ENCODE peak calls at places on chromosomes 4 and X, in ten cellular contexts. A, B, N, J, O, X, C, U, L and Y are unnamed samples.

GRCh38 chr4:2805712-2806391 is 13.0 kb downstream of the SH3BP2 start:
- DNase-seq in O (peak; percentile 70), X (no peak), J (peak; percentile 95), B (peak; percentile 78), C (no peak), U (no peak), L (peak; percentile 42), A (peak; percentile 93), N (peak; percentile 92), Y (no peak)

GRCh38 chr4:183478926-183479325 is 25.9 kb upstream of the ING2 start:
- DNase-seq in O (no peak), U (no peak), N (no peak), A (no peak), C (no peak), L (no peak), B (no peak), J (no peak), X (no peak), Y (no peak)

GRCh38 chr4:153472122-153473037 is 6.2 kb downstream of the TMEM131L start:
- DNase-seq in C (no peak), X (no peak), O (no peak), J (no peak), B (no peak), N (no peak), U (no peak), A (no peak), L (no peak), Y (no peak)

GRCh38 chr4:7155611-7156071 is 36.7 kb upstream of the SORCS2 start:
- DNase-seq in N (peak; percentile 53), O (no peak), A (no peak), L (no peak), X (peak; percentile 75), C (peak; percentile 48), J (peak; percentile 54), U (no peak), B (no peak), Y (no peak)

GRCh38 chrX:103722505-103722904 is 11.8 kb downstream of the TMEM31 start:
- DNase-seq in U (no peak), C (no peak), N (no peak), X (no peak), L (no peak), B (no peak), O (no peak), J (no peak), A (no peak), Y (no peak)

GRCh38 chr4:13535708-13536361 is 8.5 kb downstream of the NKX3-2 start:
- DNase-seq in X (peak; percentile 60), N (no peak), A (no peak), U (no peak), J (no peak), L (no peak), C (no peak), O (no peak), B (peak; percentile 62), Y (no peak)

GRCh38 chr4:174036111-174036510 is 247.4 kb downstream of the FBXO8 start:
- DNase-seq in A (no peak), B (no peak), N (no peak), C (no peak), J (no peak), X (no peak), U (no peak), L (no peak), O (no peak), Y (no peak)

GRCh38 chr4:156388826-156389225 is 435.2 kb upstream of the CTSO start:
- DNase-seq in N (no peak), B (no peak), C (no peak), O (no peak), J (no peak), X (no peak), U (no peak), L (no peak), A (no peak), Y (no peak)

GRCh38 chrX:72101597-72102037 is 30.1 kb downstream of the RTL5 start:
- DNase-seq in O (no peak), B (no peak), U (no peak), J (no peak), L (no peak), A (no peak), C (no peak), X (no peak), N (no peak), Y (no peak)

GRCh38 chr4:67452100-67452887 is 93.0 kb downstream of the CENPC start:
- DNase-seq in O (no peak), U (no peak), B (no peak), C (no peak), J (no peak), X (no peak), L (no peak), A (no peak), N (no peak), Y (no peak)

GRCh38 chr4:108034560-108034959 is 44.9 kb downstream of the HADH start:
- DNase-seq in J (no peak), X (no peak), C (no peak), A (no peak), B (no peak), O (no peak), N (no peak), L (no peak), U (no peak), Y (no peak)

GRCh38 chrX:107871136-107871535 is 45.5 kb downstream of the MID2 start:
- DNase-seq in L (no peak), C (no peak), O (no peak), N (no peak), U (no peak), B (no peak), J (no peak), X (no peak), A (no peak), Y (no peak)

DNA sequence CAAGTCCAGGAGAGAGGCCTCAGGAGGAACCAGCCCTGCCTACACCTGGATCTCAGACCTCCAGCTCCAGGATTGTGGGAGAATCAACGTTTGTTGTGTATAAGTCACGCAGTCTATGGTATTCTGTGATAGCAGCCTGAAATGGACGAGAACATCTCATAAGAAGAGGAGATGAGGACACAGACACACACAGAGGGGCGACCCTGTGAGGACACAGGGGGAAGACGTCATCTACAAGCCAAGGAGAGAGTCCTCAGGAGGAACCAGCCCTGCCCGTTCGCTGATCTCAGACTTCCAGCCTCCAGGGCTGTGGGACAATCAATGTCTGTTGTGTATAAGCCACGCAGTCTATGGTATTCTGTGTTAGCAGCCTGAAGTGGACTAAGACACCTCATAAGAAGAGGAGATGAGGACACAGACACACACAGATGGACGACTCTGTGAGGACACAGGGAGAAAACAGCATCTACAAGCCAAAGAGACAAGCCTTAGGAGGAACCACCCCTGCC is 20.3 kb downstream of the P2RY8 start:
- DNase-seq in L (no peak), X (no peak), C (no peak), J (no peak), N (no peak), B (no peak), O (peak; percentile 17), U (no peak), A (no peak), Y (no peak)
- H3K27ac ChIP-seq in L (no peak overlapping the region), X (no peak overlapping the region), C (no peak overlapping the region), J (no peak overlapping the region), N (no peak overlapping the region), B (no peak overlapping the region), O (no peak overlapping the region), U (no peak overlapping the region), A (no peak overlapping the region), Y (no peak overlapping the region)

GRCh38 chr4:170088686-170089085 is 1.1 kb downstream of the AADAT start:
- DNase-seq in J (no peak), O (no peak), A (no peak), X (no peak), B (no peak), U (no peak), C (no peak), L (no peak), N (no peak), Y (no peak)

GRCh38 chr4:170089743-170090666 is at the start of gene AADAT:
- DNase-seq in J (peak; percentile 71), N (peak; percentile 74), L (peak; percentile 65), O (peak; percentile 96), A (peak; percentile 69), X (peak; percentile 83), U (peak; percentile 81), C (peak; percentile 72), B (peak; percentile 91), Y (no peak)

GRCh38 chr4:170091069-170091696 is 1.4 kb upstream of the AADAT start:
- DNase-seq in J (no peak), N (no peak), A (no peak), L (no peak), X (no peak), U (no peak), B (peak; percentile 84), O (no peak), C (no peak), Y (no peak)

GRCh38 chr4:170089274-170089742 is 448 bp downstream of the AADAT start:
- DNase-seq in L (no peak), X (no peak), U (peak; percentile 34), O (peak; percentile 50), A (no peak), J (no peak), B (peak; percentile 20), C (peak; percentile 11), N (peak; percentile 10), Y (no peak)

GRCh38 chr4:170090667-170091052 is 904 bp upstream of the AADAT start:
- DNase-seq in A (no peak), J (no peak), U (no peak), O (no peak), L (no peak), B (no peak), X (no peak), C (no peak), N (no peak), Y (no peak)
- H3K4me3 ChIP-seq in A (peak overlapping the region; percentile 59), J (no peak overlapping the region), U (no peak overlapping the region), O (no peak overlapping the region), L (no peak overlapping the region), B (peak overlapping the region; percentile 64), X (peak overlapping the region; percentile 63), C (no peak overlapping the region), N (no peak overlapping the region), Y (no peak overlapping the region)

DNA sequence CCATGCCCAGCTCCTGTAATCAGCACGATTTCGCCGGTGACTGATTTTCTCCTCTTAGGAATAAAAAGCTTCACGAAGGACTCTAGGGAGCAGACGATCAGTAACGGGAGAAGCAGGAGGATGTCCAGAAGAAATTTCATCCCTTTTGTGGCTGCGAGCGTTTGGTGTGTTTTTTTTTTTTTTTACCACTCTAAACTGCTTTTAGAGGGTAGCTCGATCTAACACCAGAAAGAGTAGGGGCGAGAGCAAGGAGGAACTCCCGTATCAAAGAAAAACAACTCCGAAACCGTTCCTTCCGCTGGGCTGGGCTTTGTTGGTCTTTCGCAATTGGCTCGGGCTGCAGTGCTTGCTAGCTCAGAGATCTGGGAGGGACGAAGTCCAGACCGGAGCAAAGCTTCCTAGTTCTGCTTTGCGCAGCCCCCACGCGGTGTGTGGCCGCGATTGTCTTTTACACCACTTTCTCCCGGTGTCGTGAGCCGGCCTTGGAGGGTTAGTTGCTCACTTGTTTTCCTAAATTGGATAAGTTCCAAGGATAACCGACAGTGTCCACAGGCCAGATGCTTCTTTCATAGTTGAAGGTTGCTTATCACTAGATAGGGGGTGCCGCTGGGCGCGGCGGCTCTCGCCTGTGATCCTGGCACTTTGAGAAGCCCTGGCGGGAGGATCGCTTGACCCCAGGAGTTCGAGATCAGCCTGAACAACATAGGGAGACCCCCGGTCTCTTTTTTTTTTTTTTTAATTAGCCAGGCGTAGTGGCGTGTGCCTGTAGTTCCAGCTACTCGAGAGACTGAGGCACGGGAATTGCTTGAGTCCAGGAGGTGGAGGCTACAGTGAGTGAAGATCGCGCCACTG is at the start of gene HSD17B11:
- DNase-seq in J (peak; percentile 92), C (peak; percentile 95), X (peak; percentile 97), O (peak; percentile 96), N (peak; percentile 94), A (peak; percentile 87), L (peak; percentile 91), U (peak; percentile 96), B (peak; percentile 89), Y (peak; percentile 95)
- TF ChIP-seq POLR2A in J (peak; percentile 81), C (peak; percentile 55), X (peak; percentile 90), O (peak; percentile 78), N (peak; percentile 89), A (no peak), L (peak; percentile 85), U (peak; percentile 76), B (peak; percentile 34), Y (no peak)

GRCh38 chr4:144819591-144819990 is 173.6 kb downstream of the HHIP start:
- DNase-seq in U (no peak), O (no peak), X (no peak), B (no peak), A (no peak), C (no peak), J (no peak), L (no peak), N (no peak), Y (no peak)
- H3K27ac ChIP-seq in U (no peak overlapping the region), O (no peak overlapping the region), X (no peak overlapping the region), B (no peak overlapping the region), A (no peak overlapping the region), C (no peak overlapping the region), J (no peak overlapping the region), L (no peak overlapping the region), N (no peak overlapping the region), Y (no peak overlapping the region)